ENCODE peak calls at places on chromosomes 3 and 15, in four cellular contexts. W is CD8-positive, alpha-beta memory T cell; F is aorta; X is spleen. A is an unnamed sample.
A peak's percentile ranks its signal among the peaks of the same experiment; 100 is the strongest.

GRCh38 chr3:128878556-128879124 is 780 bp upstream of the ACAD9 start:
- DNase-seq in F (no peak), X (peak; percentile 51), W (peak; percentile 1), A (no peak)

GRCh38 chr3:14889188-14889587 is 58.2 kb upstream of the NR2C2 start:
- DNase-seq in W (no peak), F (no peak), X (no peak), A (no peak)

GRCh38 chr3:99532246-99532645 is 106.1 kb upstream of the COL8A1 start:
- DNase-seq in X (no peak), W (no peak), F (peak; percentile 51), A (no peak)

GRCh38 chr3:59237121-59237520 is 187.3 kb upstream of the CFAP20DC start:
- DNase-seq in W (no peak), X (no peak), F (no peak), A (no peak)

GRCh38 chr3:189822726-189823125 is 191.5 kb downstream of the TP63 start:
- DNase-seq in X (no peak), W (no peak), F (no peak), A (no peak)

GRCh38 chr15:58877999-58878825 is 55.3 kb downstream of the SLTM start:
- DNase-seq in F (no peak), X (no peak), W (no peak), A (no peak)

GRCh38 chr3:114405202-114405601 is 111.4 kb downstream of the TIGIT start:
- DNase-seq in W (no peak), X (no peak), F (no peak), A (no peak)

GRCh38 chr3:179148446-179149238 is 485 bp downstream of the PIK3CA start:
- DNase-seq in F (peak; percentile 69), X (peak; percentile 96), W (peak; percentile 38), A (peak; percentile 64)

GRCh38 chr15:72117448-72117697 is 577 bp downstream of the MYO9A start:
- DNase-seq in W (peak; percentile 67), X (no peak), F (peak; percentile 90), A (peak; percentile 94)

GRCh38 chr15:98901438-98901837 is 106.2 kb downstream of the PGPEP1L start:
- DNase-seq in X (no peak), W (no peak), F (no peak), A (no peak)

GRCh38 chr15:34275154-34275553 is 50.3 kb downstream of the EMC4 start:
- DNase-seq in X (no peak), F (no peak), W (no peak), A (no peak)

GRCh38 chr15:34275721-34276120 is 50.9 kb downstream of the EMC4 start:
- DNase-seq in F (no peak), W (no peak), X (no peak), A (no peak)

GRCh38 chr15:34266751-34267150 is 41.9 kb downstream of the EMC4 start:
- DNase-seq in W (no peak), X (no peak), F (no peak), A (no peak)

DNA sequence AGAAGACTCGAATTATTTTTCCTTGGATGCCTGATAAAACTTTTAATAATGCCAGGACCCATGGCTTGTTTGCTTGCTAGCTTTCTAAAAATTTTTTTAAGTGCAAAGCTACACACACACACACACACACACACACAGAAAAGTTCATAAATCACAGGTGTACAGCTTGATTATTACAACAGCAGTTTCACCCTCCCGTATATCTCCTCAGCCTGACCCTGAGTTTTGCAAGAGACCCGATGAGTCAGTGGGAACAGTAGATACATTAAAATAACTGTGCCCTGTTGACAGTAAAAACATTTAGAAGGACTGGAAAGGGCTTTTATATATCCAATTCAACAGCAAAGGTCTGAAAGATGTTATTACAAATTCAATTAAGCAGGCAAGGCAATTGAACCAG is 46.7 kb downstream of the EMC4 start:
- DNase-seq in W (no peak), X (no peak), F (no peak), A (no peak)
- H3K27ac ChIP-seq in W (no peak overlapping the region), X (no peak overlapping the region), F (no peak overlapping the region), A (peak overlapping the region; percentile 8)

GRCh38 chr15:24956131-24956838 is 1.5 kb downstream of the SNRPN start:
- DNase-seq in X (peak; percentile 91), W (peak; percentile 57), F (peak; percentile 85), A (peak; percentile 85)

GRCh38 chr15:24955549-24955929 is 752 bp downstream of the SNRPN start:
- DNase-seq in X (peak; percentile 82), F (no peak), W (peak; percentile 10), A (peak; percentile 73)

GRCh38 chr15:24961967-24962366 is 7.2 kb downstream of the SNRPN start:
- DNase-seq in F (no peak), W (no peak), X (no peak), A (no peak)

GRCh38 chr15:24954783-24955548 is at the start of the genes SNRPN and SNURF:
- DNase-seq in X (peak; percentile 91), F (peak; percentile 90), W (peak; percentile 51), A (peak; percentile 85)

DNA sequence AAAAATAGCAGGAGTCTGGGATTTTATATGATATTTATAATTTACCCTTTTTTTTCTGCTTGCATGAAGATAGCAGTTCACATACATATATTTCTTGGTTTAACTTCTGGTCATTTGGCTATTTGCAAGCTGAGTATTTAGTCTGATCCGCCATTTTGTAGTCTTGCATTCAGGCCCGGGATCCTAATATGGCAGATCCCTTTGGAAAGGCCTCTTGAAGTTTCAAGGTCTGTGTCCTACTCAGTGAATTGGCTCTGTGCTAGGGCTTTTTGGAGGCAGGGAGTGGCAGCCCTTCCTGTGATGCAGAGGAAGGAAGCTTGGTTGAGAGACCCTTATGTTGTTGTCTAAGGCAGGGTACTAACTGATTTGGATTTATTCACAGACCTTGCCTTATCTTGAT is 2.9 kb downstream of the SNRPN start:
- DNase-seq in F (no peak), W (no peak), X (no peak), A (no peak)
- H3K27ac ChIP-seq in F (no peak overlapping the region), W (no peak overlapping the region), X (no peak overlapping the region), A (no peak overlapping the region)

GRCh38 chr3:194174407-194174806 is 38.5 kb downstream of the HES1 start:
- DNase-seq in X (no peak), W (no peak), F (no peak), A (no peak)
- H3K27ac ChIP-seq in X (no peak overlapping the region), W (no peak overlapping the region), F (no peak overlapping the region), A (no peak overlapping the region)

GRCh38 chr3:171323934-171324535 is 136.2 kb downstream of the TNIK start:
- DNase-seq in X (no peak), W (no peak), F (no peak), A (no peak)

GRCh38 chr3:171317133-171317532 is 143.1 kb downstream of the TNIK start:
- DNase-seq in W (no peak), F (no peak), X (no peak), A (no peak)

GRCh38 chr3:171321959-171322358 is 138.2 kb downstream of the TNIK start:
- DNase-seq in W (no peak), F (no peak), X (no peak), A (no peak)

GRCh38 chr3:171320721-171321120 is 139.5 kb downstream of the TNIK start:
- DNase-seq in X (no peak), F (no peak), W (no peak), A (no peak)

GRCh38 chr3:171321241-171321640 is 139.0 kb downstream of the TNIK start:
- DNase-seq in W (no peak), X (no peak), F (no peak), A (no peak)
- H3K27ac ChIP-seq in W (no peak overlapping the region), X (peak overlapping the region; percentile 4), F (peak overlapping the region; percentile 57), A (no peak overlapping the region)

DNA sequence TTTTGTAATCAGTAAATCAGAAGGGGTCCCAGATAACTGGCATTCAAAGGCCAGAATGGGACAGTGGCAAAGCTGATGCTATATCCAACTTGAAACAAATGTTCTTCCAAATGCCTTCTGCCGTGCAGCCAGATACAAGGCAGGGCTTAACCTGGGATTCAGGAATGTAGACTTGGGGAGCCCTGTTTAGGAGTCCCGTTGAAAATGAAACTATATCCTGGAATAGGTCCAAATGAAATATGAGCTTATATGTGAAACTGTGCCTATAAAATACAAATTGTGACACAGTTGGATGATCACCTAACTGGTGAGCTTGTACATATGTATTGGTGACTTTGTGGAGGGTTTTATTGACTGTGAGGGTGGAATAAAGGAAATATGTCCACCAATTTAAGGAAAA is 28.7 kb downstream of the FRMD4B start:
- DNase-seq in W (no peak), F (no peak), X (no peak), A (no peak)
- H3K27ac ChIP-seq in W (no peak overlapping the region), F (peak overlapping the region; percentile 3), X (peak overlapping the region; percentile 19), A (peak overlapping the region; percentile 25)

GRCh38 chr15:48557335-48557734 is 88.2 kb downstream of the FBN1 start:
- DNase-seq in X (no peak), F (peak; percentile 50), W (no peak), A (no peak)
- H3K27ac ChIP-seq in X (no peak overlapping the region), F (peak overlapping the region; percentile 49), W (no peak overlapping the region), A (no peak overlapping the region)

DNA sequence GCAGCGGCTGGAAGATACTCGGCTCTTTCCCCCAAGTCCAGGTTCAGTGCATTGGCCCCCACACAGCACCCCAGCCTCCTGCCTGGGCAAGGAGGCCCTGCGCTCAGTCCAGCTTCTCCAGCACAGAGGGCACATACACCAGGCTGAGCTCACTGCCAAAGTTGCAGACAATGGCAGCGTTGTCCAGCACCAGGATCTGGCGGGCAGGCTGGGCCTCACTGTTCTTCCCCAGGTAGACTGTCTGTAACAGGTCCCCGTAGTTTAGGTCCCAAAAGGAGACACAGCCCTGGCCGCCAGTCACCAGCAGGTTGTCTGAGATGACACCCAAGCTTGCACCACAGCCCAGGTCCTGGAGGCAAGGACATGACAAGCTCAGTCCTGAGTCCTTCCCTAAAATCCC is 32.9 kb downstream of the PTPN23 start:
- DNase-seq in F (no peak), X (no peak), W (no peak), A (no peak)
- H3K27ac ChIP-seq in F (no peak overlapping the region), X (no peak overlapping the region), W (no peak overlapping the region), A (no peak overlapping the region)

GRCh38 chr3:194541483-194541882 is 54.7 kb upstream of the ATP13A3 start:
- DNase-seq in X (no peak), W (no peak), F (no peak), A (no peak)
- H3K27ac ChIP-seq in X (peak overlapping the region; percentile 43), W (no peak overlapping the region), F (peak overlapping the region; percentile 71), A (no peak overlapping the region)